ENCODE peak calls at places on chromosomes 5 and 9, in four cellular contexts. W is K562, A is GM12878, H is HepG2. S is an unnamed sample. For H3K79me2, the result is how much of the 10 kb centered on the place peaks cover.

GRCh38 chr5:122192883-122193496 is 63.6 kb downstream of the ZNF474 start:
- DNase-seq in W (peak), A (peak), H (peak), S (peak)

GRCh38 chr5:181160144-181160754 is 12.9 kb downstream of the OR2V2 start:
- DNase-seq in W (peak), A (no peak), H (no peak), S (peak)

GRCh38 chr5:39200081-39200480 is 19.3 kb downstream of the FYB1 start:
- DNase-seq in W (no peak), A (no peak), H (no peak), S (no peak)

GRCh38 chr5:33423018-33423630 is 17.6 kb upstream of the TARS1 start:
- DNase-seq in W (no peak), A (no peak), H (peak), S (peak)

GRCh38 chr5:362189-362588 is 40.7 kb downstream of the AHRR start:
- DNase-seq in W (no peak), A (no peak), H (no peak), S (no peak)

GRCh38 chr9:34526026-34526425 is 3.2 kb upstream of the ENHO start:
- DNase-seq in W (no peak), A (no peak), H (no peak), S (no peak)

GRCh38 chr5:9861664-9862256 is 231.6 kb upstream of the TAS2R1 start:
- DNase-seq in W (no peak), A (no peak), H (no peak), S (peak)

GRCh38 chr5:123455095-123455494 is 31.9 kb upstream of the CEP120 start:
- DNase-seq in W (no peak), A (no peak), H (no peak), S (no peak)

GRCh38 chr9:89564257-89564878 is 40.4 kb upstream of the GADD45G start:
- DNase-seq in W (peak), A (no peak), H (peak), S (peak)

GRCh38 chr9:90839183-90839582 is 37.6 kb downstream of the SYK start:
- DNase-seq in W (no peak), A (no peak), H (no peak), S (no peak)

GRCh38 chr9:134538856-134539562 is 102.6 kb upstream of the COL5A1 start:
- DNase-seq in W (no peak), A (no peak), H (no peak), S (no peak)

DNA sequence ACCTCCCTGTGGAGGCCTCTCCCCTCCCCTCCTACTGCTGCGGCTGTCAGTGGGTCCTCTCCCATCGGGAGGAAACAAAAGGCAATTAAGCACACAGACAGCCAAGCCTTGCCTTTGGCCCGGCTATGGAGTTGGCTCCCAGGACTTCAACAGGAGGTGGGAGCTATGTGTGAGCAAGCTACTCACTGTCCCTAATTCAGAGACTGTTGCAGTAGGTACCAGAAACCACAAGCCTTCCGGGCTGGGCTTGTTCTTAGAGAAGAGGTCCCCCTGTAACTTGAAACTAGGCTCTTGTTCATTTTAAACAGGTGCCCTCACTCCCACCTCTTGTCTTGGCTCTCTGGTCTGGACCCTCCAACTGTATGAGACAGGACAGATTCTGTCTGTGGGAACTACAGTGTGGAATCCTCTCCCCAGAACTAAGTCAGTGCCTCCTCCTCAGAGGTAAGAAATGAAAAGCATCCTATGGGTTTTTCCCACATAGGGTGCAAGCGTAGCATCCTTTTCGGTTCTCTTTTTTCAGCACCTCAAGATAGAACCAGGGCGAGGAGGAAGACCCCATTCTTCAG is 561.1 kb downstream of the EBF1 start:
- DNase-seq in W (no peak), A (peak), H (no peak), S (peak)
- TF ChIP-seq JUNB in W (no peak), A (no peak), H (no peak), S (no peak)

GRCh38 chr9:18105996-18106595 is 367.9 kb upstream of the ADAMTSL1 start:
- DNase-seq in W (no peak), A (no peak), H (no peak), S (peak)
- H3K79me2 ChIP-seq in W (under half), A (under half), H (under half), S (under half)

DNA sequence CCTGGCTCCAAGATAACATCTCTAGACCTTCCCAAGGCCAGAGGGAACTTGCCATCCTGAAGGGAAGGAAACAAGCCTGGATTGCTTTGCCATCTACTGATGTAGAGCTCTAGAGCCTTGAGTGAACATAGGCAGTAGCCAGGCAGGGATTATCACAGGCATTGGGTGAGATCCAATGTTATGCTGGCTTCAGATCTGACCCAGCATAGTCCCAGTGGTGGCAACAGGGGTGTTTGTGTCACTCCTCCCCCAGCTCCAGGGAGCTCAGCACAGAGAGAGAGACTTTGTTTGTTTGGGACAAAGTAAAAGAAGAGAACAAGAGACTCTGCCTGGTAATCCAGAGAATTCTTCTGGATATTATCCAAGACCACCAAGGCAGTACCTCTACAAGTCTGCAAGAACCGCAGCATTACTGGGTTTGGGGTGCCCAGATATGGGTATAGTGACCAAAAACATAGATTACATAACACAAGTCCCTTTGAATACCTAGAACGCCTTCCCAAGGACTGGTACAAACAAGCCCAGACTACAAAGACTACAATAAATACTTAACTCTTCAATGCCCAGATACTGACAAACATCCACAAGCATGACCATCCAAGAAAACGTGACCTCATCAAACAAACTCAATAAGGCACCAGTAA is 137.6 kb upstream of the DAPK1 start:
- DNase-seq in W (no peak), A (no peak), H (no peak), S (no peak)
- TF ChIP-seq JUNB in W (no peak), A (no peak), H (no peak), S (no peak)

DNA sequence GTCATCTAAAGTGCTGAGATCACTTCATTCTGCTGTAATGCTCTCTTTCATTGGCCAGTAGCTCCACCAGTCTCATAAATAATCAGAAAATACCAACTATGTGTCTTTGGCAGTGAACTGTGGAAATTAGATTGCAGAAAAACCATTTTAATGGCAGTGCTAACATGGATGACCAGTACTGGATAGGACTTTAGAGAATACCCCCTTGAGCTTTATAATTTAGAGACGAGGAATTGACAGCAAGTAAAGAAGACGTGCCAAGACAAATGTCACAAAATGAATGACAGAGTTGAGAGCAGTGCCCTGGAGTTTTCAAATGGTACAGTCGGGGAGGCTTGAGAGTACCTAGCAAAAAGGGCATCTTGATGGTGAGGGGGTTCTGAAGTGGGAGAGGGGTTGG is 5.8 kb downstream of the MSANTD3 start:
- DNase-seq in W (no peak), A (no peak), H (no peak), S (no peak)
- H3K79me2 ChIP-seq in W (half or more), A (under half), H (under half), S (half or more)

DNA sequence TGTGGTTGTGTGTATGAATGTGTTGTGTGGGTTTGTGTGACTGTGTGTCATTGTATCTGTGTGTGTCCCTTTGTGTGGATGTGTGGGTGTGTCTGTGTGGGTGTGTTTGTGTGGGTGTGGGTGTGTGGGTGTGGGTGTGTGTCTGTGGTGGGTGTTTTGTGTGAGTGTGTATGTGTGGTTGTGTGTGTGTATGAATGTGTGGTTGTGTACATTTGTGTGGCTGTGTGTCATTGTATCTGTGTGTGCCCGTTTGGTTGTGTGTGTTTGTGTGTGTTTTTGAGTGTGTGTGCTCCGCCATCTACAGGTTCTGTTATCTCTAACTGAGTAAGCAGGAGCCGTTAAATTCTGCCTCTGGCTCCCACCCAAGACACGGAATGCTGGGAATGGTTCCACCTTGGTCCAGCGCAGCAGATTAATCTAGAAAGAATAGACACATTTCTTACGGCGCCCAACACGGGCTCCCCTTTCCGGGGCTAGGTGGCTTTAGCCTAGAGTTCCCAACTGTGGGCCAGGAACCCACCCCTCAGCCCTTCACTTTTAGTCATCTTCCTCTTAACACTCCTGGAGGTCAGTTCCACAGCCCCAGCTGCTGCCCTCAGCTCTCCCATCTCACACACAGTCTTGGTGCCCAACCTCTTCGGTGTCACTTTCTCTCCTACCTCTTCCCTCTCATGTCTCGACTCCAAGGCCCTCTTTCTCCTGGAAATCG is 197.1 kb downstream of the TTLL11 start:
- DNase-seq in W (no peak), A (no peak), H (peak), S (peak)
- TF ChIP-seq JUNB in W (no peak), A (no peak), H (peak), S (no peak)

DNA sequence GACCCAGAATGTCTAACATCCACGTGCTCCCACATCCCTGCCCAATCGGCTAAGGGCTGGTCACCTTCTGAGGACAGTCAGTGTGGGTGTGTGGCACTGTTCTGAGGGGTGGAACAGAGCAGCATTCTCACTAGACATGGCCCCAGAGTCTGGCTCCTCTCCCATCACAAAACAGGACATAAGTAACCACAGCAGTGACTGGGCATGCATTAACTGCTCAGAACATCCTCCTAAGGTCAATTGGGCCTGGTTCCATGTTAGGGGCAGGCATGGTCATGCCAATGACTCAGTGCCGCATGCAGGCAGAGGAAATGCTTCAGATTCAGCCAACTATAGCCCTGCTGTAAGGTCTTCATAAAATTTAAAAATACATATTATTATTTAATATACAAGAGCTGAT is 12.9 kb downstream of the MACROH2A1 start:
- DNase-seq in W (no peak), A (no peak), H (no peak), S (no peak)
- H3K79me2 ChIP-seq in W (half or more), A (under half), H (under half), S (under half)

GRCh38 chr5:172725785-172726184 is 45.2 kb downstream of the DUSP1 start:
- DNase-seq in W (no peak), A (no peak), H (no peak), S (no peak)

GRCh38 chr5:172726966-172727365 is 44.0 kb downstream of the DUSP1 start:
- DNase-seq in W (no peak), A (no peak), H (no peak), S (no peak)

GRCh38 chr5:172729588-172729987 is 41.4 kb downstream of the DUSP1 start:
- DNase-seq in W (no peak), A (no peak), H (no peak), S (no peak)

GRCh38 chr5:172728481-172729241 is 42.3 kb downstream of the DUSP1 start:
- DNase-seq in W (no peak), A (no peak), H (no peak), S (no peak)

GRCh38 chr5:172727551-172727950 is 43.4 kb downstream of the DUSP1 start:
- DNase-seq in W (no peak), A (no peak), H (no peak), S (no peak)
- TF ChIP-seq JUNB in W (no peak), A (no peak), H (no peak), S (no peak)

GRCh38 chr9:135895202-135895848 is 12.0 kb downstream of the CAMSAP1 start:
- DNase-seq in W (no peak), A (no peak), H (no peak), S (no peak)

GRCh38 chr9:135896205-135896604 is 11.1 kb downstream of the CAMSAP1 start:
- DNase-seq in W (no peak), A (no peak), H (no peak), S (no peak)

GRCh38 chr9:135890896-135891631 is 16.3 kb downstream of the CAMSAP1 start:
- DNase-seq in W (no peak), A (no peak), H (no peak), S (no peak)

GRCh38 chr9:135890190-135890861 is 17.0 kb downstream of the CAMSAP1 start:
- DNase-seq in W (no peak), A (no peak), H (no peak), S (no peak)

GRCh38 chr9:135893104-135893503 is 14.2 kb downstream of the CAMSAP1 start:
- DNase-seq in W (no peak), A (no peak), H (no peak), S (no peak)
- H3K79me2 ChIP-seq in W (half or more), A (under half), H (half or more), S (half or more)

GRCh38 chr5:132451387-132451786 is 39.2 kb downstream of the IRF1 start:
- DNase-seq in W (no peak), A (no peak), H (no peak), S (no peak)
- TF ChIP-seq JUNB in W (no peak), A (no peak), H (no peak), S (no peak)